ENCODE peak calls at places on chromosomes 16 and 17, in nine cellular contexts. One of them, this sample, is unnamed.

GRCh38 chr16:31078597-31079341 is 4.5 kb downstream of the ZNF646 start:
- DNase-seq in lower lobe of right lung: no peak
- DNase-seq in AG08395: no peak
- DNase-seq in activated T-helper 1 cell treated with anti-CD3 and anti-CD28 coated beads, Interleukin-12 subunit alpha, Interleukin-12 subunit beta, Interleukin-2, Interleukin-4 antibody, amounts not matched to agents 30 ng/mL and 10 ng/mL and 1 ng/mL, durations not matched to agents 14 hours and 24 hours and 36 hours: no peak
- DNase-seq in OCI-M1: no peak
- DNase-seq in EL: no peak
- DNase-seq in stimulated activated CD4-positive, alpha-beta T cell treated with anti-CD3 and anti-CD28 coated beads, Interleukin-4, amount 100 ng/mL, for 4 hours: no peak
- DNase-seq in HFF-Myc: no peak
- DNase-seq in lower leg skin: no peak
- DNase-seq in this sample: no peak

GRCh38 chr17:66098040-66098439 is 93.9 kb downstream of the CEP112 start:
- DNase-seq in lower lobe of right lung: no peak
- DNase-seq in AG08395: no peak
- DNase-seq in activated T-helper 1 cell treated with anti-CD3 and anti-CD28 coated beads, Interleukin-12 subunit alpha, Interleukin-12 subunit beta, Interleukin-2, Interleukin-4 antibody, amounts not matched to agents 30 ng/mL and 10 ng/mL and 1 ng/mL, durations not matched to agents 14 hours and 24 hours and 36 hours: no peak
- DNase-seq in OCI-M1: no peak
- DNase-seq in EL: peak; percentile 44
- DNase-seq in stimulated activated CD4-positive, alpha-beta T cell treated with anti-CD3 and anti-CD28 coated beads, Interleukin-4, amount 100 ng/mL, for 4 hours: no peak
- DNase-seq in HFF-Myc: no peak
- DNase-seq in lower leg skin: no peak
- DNase-seq in this sample: no peak

GRCh38 chr17:7078711-7079110 is 1.3 kb downstream of the CLEC10A start:
- DNase-seq in lower lobe of right lung: no peak
- DNase-seq in AG08395: no peak
- DNase-seq in activated T-helper 1 cell treated with anti-CD3 and anti-CD28 coated beads, Interleukin-12 subunit alpha, Interleukin-12 subunit beta, Interleukin-2, Interleukin-4 antibody, amounts not matched to agents 30 ng/mL and 10 ng/mL and 1 ng/mL, durations not matched to agents 14 hours and 24 hours and 36 hours: no peak
- DNase-seq in OCI-M1: no peak
- DNase-seq in EL: no peak
- DNase-seq in stimulated activated CD4-positive, alpha-beta T cell treated with anti-CD3 and anti-CD28 coated beads, Interleukin-4, amount 100 ng/mL, for 4 hours: no peak
- DNase-seq in HFF-Myc: no peak
- DNase-seq in lower leg skin: no peak
- DNase-seq in this sample: no peak

GRCh38 chr16:89290472-89290871 is 73.0 kb downstream of the ZNF778 start:
- DNase-seq in lower lobe of right lung: no peak
- DNase-seq in AG08395: no peak
- DNase-seq in activated T-helper 1 cell treated with anti-CD3 and anti-CD28 coated beads, Interleukin-12 subunit alpha, Interleukin-12 subunit beta, Interleukin-2, Interleukin-4 antibody, amounts not matched to agents 30 ng/mL and 10 ng/mL and 1 ng/mL, durations not matched to agents 14 hours and 24 hours and 36 hours: no peak
- DNase-seq in OCI-M1: no peak
- DNase-seq in EL: no peak
- DNase-seq in stimulated activated CD4-positive, alpha-beta T cell treated with anti-CD3 and anti-CD28 coated beads, Interleukin-4, amount 100 ng/mL, for 4 hours: no peak
- DNase-seq in HFF-Myc: no peak
- DNase-seq in lower leg skin: no peak
- DNase-seq in this sample: no peak

GRCh38 chr17:1606352-1606985 is 22.2 kb downstream of the SLC43A2 start:
- DNase-seq in lower lobe of right lung: no peak
- DNase-seq in AG08395: no peak
- DNase-seq in activated T-helper 1 cell treated with anti-CD3 and anti-CD28 coated beads, Interleukin-12 subunit alpha, Interleukin-12 subunit beta, Interleukin-2, Interleukin-4 antibody, amounts not matched to agents 30 ng/mL and 10 ng/mL and 1 ng/mL, durations not matched to agents 14 hours and 24 hours and 36 hours: no peak
- DNase-seq in OCI-M1: no peak
- DNase-seq in EL: no peak
- DNase-seq in stimulated activated CD4-positive, alpha-beta T cell treated with anti-CD3 and anti-CD28 coated beads, Interleukin-4, amount 100 ng/mL, for 4 hours: no peak
- DNase-seq in HFF-Myc: no peak
- DNase-seq in lower leg skin: no peak
- DNase-seq in this sample: no peak

GRCh38 chr16:7363397-7364053 is 30.9 kb downstream of the RBFOX1 start:
- DNase-seq in lower lobe of right lung: no peak
- DNase-seq in AG08395: no peak
- DNase-seq in activated T-helper 1 cell treated with anti-CD3 and anti-CD28 coated beads, Interleukin-12 subunit alpha, Interleukin-12 subunit beta, Interleukin-2, Interleukin-4 antibody, amounts not matched to agents 30 ng/mL and 10 ng/mL and 1 ng/mL, durations not matched to agents 14 hours and 24 hours and 36 hours: no peak
- DNase-seq in OCI-M1: no peak
- DNase-seq in EL: no peak
- DNase-seq in stimulated activated CD4-positive, alpha-beta T cell treated with anti-CD3 and anti-CD28 coated beads, Interleukin-4, amount 100 ng/mL, for 4 hours: no peak
- DNase-seq in HFF-Myc: no peak
- DNase-seq in lower leg skin: no peak
- DNase-seq in this sample: peak; percentile 5

GRCh38 chr17:9890124-9890523 is 14.9 kb downstream of the RCVRN start:
- DNase-seq in lower lobe of right lung: peak; percentile 61
- DNase-seq in AG08395: peak; percentile 46
- DNase-seq in activated T-helper 1 cell treated with anti-CD3 and anti-CD28 coated beads, Interleukin-12 subunit alpha, Interleukin-12 subunit beta, Interleukin-2, Interleukin-4 antibody, amounts not matched to agents 30 ng/mL and 10 ng/mL and 1 ng/mL, durations not matched to agents 14 hours and 24 hours and 36 hours: no peak
- DNase-seq in OCI-M1: peak; percentile 4
- DNase-seq in EL: peak; percentile 42
- DNase-seq in stimulated activated CD4-positive, alpha-beta T cell treated with anti-CD3 and anti-CD28 coated beads, Interleukin-4, amount 100 ng/mL, for 4 hours: no peak
- DNase-seq in HFF-Myc: no peak
- DNase-seq in lower leg skin: no peak
- DNase-seq in this sample: peak; percentile 58

GRCh38 chr16:11681526-11681925 is 13.3 kb downstream of the SNN start:
- DNase-seq in lower lobe of right lung: no peak
- DNase-seq in AG08395: no peak
- DNase-seq in activated T-helper 1 cell treated with anti-CD3 and anti-CD28 coated beads, Interleukin-12 subunit alpha, Interleukin-12 subunit beta, Interleukin-2, Interleukin-4 antibody, amounts not matched to agents 30 ng/mL and 10 ng/mL and 1 ng/mL, durations not matched to agents 14 hours and 24 hours and 36 hours: no peak
- DNase-seq in OCI-M1: no peak
- DNase-seq in EL: no peak
- DNase-seq in stimulated activated CD4-positive, alpha-beta T cell treated with anti-CD3 and anti-CD28 coated beads, Interleukin-4, amount 100 ng/mL, for 4 hours: no peak
- DNase-seq in HFF-Myc: no peak
- DNase-seq in lower leg skin: no peak
- DNase-seq in this sample: no peak

GRCh38 chr16:88804552-88805339 is 1.2 kb downstream of the CDT1 start:
- DNase-seq in lower lobe of right lung: no peak
- DNase-seq in AG08395: no peak
- DNase-seq in activated T-helper 1 cell treated with anti-CD3 and anti-CD28 coated beads, Interleukin-12 subunit alpha, Interleukin-12 subunit beta, Interleukin-2, Interleukin-4 antibody, amounts not matched to agents 30 ng/mL and 10 ng/mL and 1 ng/mL, durations not matched to agents 14 hours and 24 hours and 36 hours: no peak
- DNase-seq in OCI-M1: no peak
- DNase-seq in EL: no peak
- DNase-seq in stimulated activated CD4-positive, alpha-beta T cell treated with anti-CD3 and anti-CD28 coated beads, Interleukin-4, amount 100 ng/mL, for 4 hours: no peak
- DNase-seq in HFF-Myc: no peak
- DNase-seq in lower leg skin: no peak
- DNase-seq in this sample: no peak

GRCh38 chr17:6070895-6071511 is 824 bp downstream of the WSCD1 start:
- DNase-seq in lower lobe of right lung: no peak
- DNase-seq in AG08395: no peak
- DNase-seq in activated T-helper 1 cell treated with anti-CD3 and anti-CD28 coated beads, Interleukin-12 subunit alpha, Interleukin-12 subunit beta, Interleukin-2, Interleukin-4 antibody, amounts not matched to agents 30 ng/mL and 10 ng/mL and 1 ng/mL, durations not matched to agents 14 hours and 24 hours and 36 hours: no peak
- DNase-seq in OCI-M1: no peak
- DNase-seq in EL: no peak
- DNase-seq in stimulated activated CD4-positive, alpha-beta T cell treated with anti-CD3 and anti-CD28 coated beads, Interleukin-4, amount 100 ng/mL, for 4 hours: no peak
- DNase-seq in HFF-Myc: no peak
- DNase-seq in lower leg skin: no peak
- DNase-seq in this sample: peak; percentile 53

GRCh38 chr16:31225193-31225592 is 8.3 kb upstream of the PYDC1 start:
- DNase-seq in lower lobe of right lung: no peak
- DNase-seq in AG08395: no peak
- DNase-seq in activated T-helper 1 cell treated with anti-CD3 and anti-CD28 coated beads, Interleukin-12 subunit alpha, Interleukin-12 subunit beta, Interleukin-2, Interleukin-4 antibody, amounts not matched to agents 30 ng/mL and 10 ng/mL and 1 ng/mL, durations not matched to agents 14 hours and 24 hours and 36 hours: no peak
- DNase-seq in OCI-M1: no peak
- DNase-seq in EL: no peak
- DNase-seq in stimulated activated CD4-positive, alpha-beta T cell treated with anti-CD3 and anti-CD28 coated beads, Interleukin-4, amount 100 ng/mL, for 4 hours: no peak
- DNase-seq in HFF-Myc: no peak
- DNase-seq in lower leg skin: no peak
- DNase-seq in this sample: no peak

GRCh38 chr17:71412803-71413202 is 708.0 kb upstream of the SOX9 start:
- DNase-seq in lower lobe of right lung: no peak
- DNase-seq in AG08395: peak; percentile 92
- DNase-seq in activated T-helper 1 cell treated with anti-CD3 and anti-CD28 coated beads, Interleukin-12 subunit alpha, Interleukin-12 subunit beta, Interleukin-2, Interleukin-4 antibody, amounts not matched to agents 30 ng/mL and 10 ng/mL and 1 ng/mL, durations not matched to agents 14 hours and 24 hours and 36 hours: no peak
- DNase-seq in OCI-M1: no peak
- DNase-seq in EL: peak; percentile 97
- DNase-seq in stimulated activated CD4-positive, alpha-beta T cell treated with anti-CD3 and anti-CD28 coated beads, Interleukin-4, amount 100 ng/mL, for 4 hours: no peak
- DNase-seq in HFF-Myc: peak; percentile 70
- DNase-seq in lower leg skin: no peak
- DNase-seq in this sample: peak; percentile 90

GRCh38 chr16:85103096-85104079 is 8.9 kb downstream of the CIBAR2 start:
- DNase-seq in lower lobe of right lung: no peak
- DNase-seq in AG08395: no peak
- DNase-seq in activated T-helper 1 cell treated with anti-CD3 and anti-CD28 coated beads, Interleukin-12 subunit alpha, Interleukin-12 subunit beta, Interleukin-2, Interleukin-4 antibody, amounts not matched to agents 30 ng/mL and 10 ng/mL and 1 ng/mL, durations not matched to agents 14 hours and 24 hours and 36 hours: no peak
- DNase-seq in OCI-M1: no peak
- DNase-seq in EL: no peak
- DNase-seq in stimulated activated CD4-positive, alpha-beta T cell treated with anti-CD3 and anti-CD28 coated beads, Interleukin-4, amount 100 ng/mL, for 4 hours: no peak
- DNase-seq in HFF-Myc: no peak
- DNase-seq in lower leg skin: no peak
- DNase-seq in this sample: no peak

GRCh38 chr17:27907976-27908558 is 14.9 kb upstream of the LYRM9 start:
- DNase-seq in lower lobe of right lung: no peak
- DNase-seq in AG08395: no peak
- DNase-seq in activated T-helper 1 cell treated with anti-CD3 and anti-CD28 coated beads, Interleukin-12 subunit alpha, Interleukin-12 subunit beta, Interleukin-2, Interleukin-4 antibody, amounts not matched to agents 30 ng/mL and 10 ng/mL and 1 ng/mL, durations not matched to agents 14 hours and 24 hours and 36 hours: no peak
- DNase-seq in OCI-M1: peak; percentile 85
- DNase-seq in EL: no peak
- DNase-seq in stimulated activated CD4-positive, alpha-beta T cell treated with anti-CD3 and anti-CD28 coated beads, Interleukin-4, amount 100 ng/mL, for 4 hours: no peak
- DNase-seq in HFF-Myc: no peak
- DNase-seq in lower leg skin: no peak
- DNase-seq in this sample: no peak

GRCh38 chr17:40846515-40847155 is 20.4 kb downstream of the KRT12 start:
- DNase-seq in lower lobe of right lung: no peak
- DNase-seq in AG08395: no peak
- DNase-seq in activated T-helper 1 cell treated with anti-CD3 and anti-CD28 coated beads, Interleukin-12 subunit alpha, Interleukin-12 subunit beta, Interleukin-2, Interleukin-4 antibody, amounts not matched to agents 30 ng/mL and 10 ng/mL and 1 ng/mL, durations not matched to agents 14 hours and 24 hours and 36 hours: no peak
- DNase-seq in OCI-M1: no peak
- DNase-seq in EL: no peak
- DNase-seq in stimulated activated CD4-positive, alpha-beta T cell treated with anti-CD3 and anti-CD28 coated beads, Interleukin-4, amount 100 ng/mL, for 4 hours: no peak
- DNase-seq in HFF-Myc: no peak
- DNase-seq in lower leg skin: no peak
- DNase-seq in this sample: no peak

GRCh38 chr17:80146121-80147034 is 550 bp downstream of the EIF4A3 start:
- DNase-seq in lower lobe of right lung: no peak
- DNase-seq in AG08395: no peak
- DNase-seq in activated T-helper 1 cell treated with anti-CD3 and anti-CD28 coated beads, Interleukin-12 subunit alpha, Interleukin-12 subunit beta, Interleukin-2, Interleukin-4 antibody, amounts not matched to agents 30 ng/mL and 10 ng/mL and 1 ng/mL, durations not matched to agents 14 hours and 24 hours and 36 hours: peak; percentile 4
- DNase-seq in OCI-M1: peak; percentile 46
- DNase-seq in EL: peak; percentile 29
- DNase-seq in stimulated activated CD4-positive, alpha-beta T cell treated with anti-CD3 and anti-CD28 coated beads, Interleukin-4, amount 100 ng/mL, for 4 hours: no peak
- DNase-seq in HFF-Myc: no peak
- DNase-seq in lower leg skin: no peak
- DNase-seq in this sample: peak; percentile 27

GRCh38 chr17:64503341-64503740 is 2.7 kb downstream of the DDX5 start:
- DNase-seq in lower lobe of right lung: no peak
- DNase-seq in AG08395: no peak
- DNase-seq in activated T-helper 1 cell treated with anti-CD3 and anti-CD28 coated beads, Interleukin-12 subunit alpha, Interleukin-12 subunit beta, Interleukin-2, Interleukin-4 antibody, amounts not matched to agents 30 ng/mL and 10 ng/mL and 1 ng/mL, durations not matched to agents 14 hours and 24 hours and 36 hours: no peak
- DNase-seq in OCI-M1: no peak
- DNase-seq in EL: no peak
- DNase-seq in stimulated activated CD4-positive, alpha-beta T cell treated with anti-CD3 and anti-CD28 coated beads, Interleukin-4, amount 100 ng/mL, for 4 hours: no peak
- DNase-seq in HFF-Myc: no peak
- DNase-seq in lower leg skin: no peak
- DNase-seq in this sample: no peak

GRCh38 chr17:39652635-39653315 is 12.4 kb upstream of the TCAP start:
- DNase-seq in lower lobe of right lung: no peak
- DNase-seq in AG08395: no peak
- DNase-seq in activated T-helper 1 cell treated with anti-CD3 and anti-CD28 coated beads, Interleukin-12 subunit alpha, Interleukin-12 subunit beta, Interleukin-2, Interleukin-4 antibody, amounts not matched to agents 30 ng/mL and 10 ng/mL and 1 ng/mL, durations not matched to agents 14 hours and 24 hours and 36 hours: no peak
- DNase-seq in OCI-M1: no peak
- DNase-seq in EL: no peak
- DNase-seq in stimulated activated CD4-positive, alpha-beta T cell treated with anti-CD3 and anti-CD28 coated beads, Interleukin-4, amount 100 ng/mL, for 4 hours: no peak
- DNase-seq in HFF-Myc: no peak
- DNase-seq in lower leg skin: no peak
- DNase-seq in this sample: no peak

GRCh38 chr16:56984639-56985038 is 4.7 kb upstream of the NLRC5 start:
- DNase-seq in lower lobe of right lung: no peak
- DNase-seq in AG08395: no peak
- DNase-seq in activated T-helper 1 cell treated with anti-CD3 and anti-CD28 coated beads, Interleukin-12 subunit alpha, Interleukin-12 subunit beta, Interleukin-2, Interleukin-4 antibody, amounts not matched to agents 30 ng/mL and 10 ng/mL and 1 ng/mL, durations not matched to agents 14 hours and 24 hours and 36 hours: no peak
- DNase-seq in OCI-M1: no peak
- DNase-seq in EL: no peak
- DNase-seq in stimulated activated CD4-positive, alpha-beta T cell treated with anti-CD3 and anti-CD28 coated beads, Interleukin-4, amount 100 ng/mL, for 4 hours: no peak
- DNase-seq in HFF-Myc: no peak
- DNase-seq in lower leg skin: no peak
- DNase-seq in this sample: no peak

GRCh38 chr17:63682441-63682840 is 17.5 kb downstream of the LIMD2 start:
- DNase-seq in lower lobe of right lung: no peak
- DNase-seq in AG08395: no peak
- DNase-seq in activated T-helper 1 cell treated with anti-CD3 and anti-CD28 coated beads, Interleukin-12 subunit alpha, Interleukin-12 subunit beta, Interleukin-2, Interleukin-4 antibody, amounts not matched to agents 30 ng/mL and 10 ng/mL and 1 ng/mL, durations not matched to agents 14 hours and 24 hours and 36 hours: no peak
- DNase-seq in OCI-M1: peak; percentile 14
- DNase-seq in EL: no peak
- DNase-seq in stimulated activated CD4-positive, alpha-beta T cell treated with anti-CD3 and anti-CD28 coated beads, Interleukin-4, amount 100 ng/mL, for 4 hours: no peak
- DNase-seq in HFF-Myc: no peak
- DNase-seq in lower leg skin: no peak
- DNase-seq in this sample: no peak

GRCh38 chr16:27556471-27556870 is 6.5 kb downstream of the KATNIP start:
- DNase-seq in lower lobe of right lung: no peak
- DNase-seq in AG08395: no peak
- DNase-seq in activated T-helper 1 cell treated with anti-CD3 and anti-CD28 coated beads, Interleukin-12 subunit alpha, Interleukin-12 subunit beta, Interleukin-2, Interleukin-4 antibody, amounts not matched to agents 30 ng/mL and 10 ng/mL and 1 ng/mL, durations not matched to agents 14 hours and 24 hours and 36 hours: no peak
- DNase-seq in OCI-M1: no peak
- DNase-seq in EL: no peak
- DNase-seq in stimulated activated CD4-positive, alpha-beta T cell treated with anti-CD3 and anti-CD28 coated beads, Interleukin-4, amount 100 ng/mL, for 4 hours: no peak
- DNase-seq in HFF-Myc: no peak
- DNase-seq in lower leg skin: no peak
- DNase-seq in this sample: no peak

GRCh38 chr17:35849469-35850348 is 19.0 kb downstream of the HEATR9 start:
- DNase-seq in lower lobe of right lung: no peak
- DNase-seq in AG08395: peak; percentile 62
- DNase-seq in activated T-helper 1 cell treated with anti-CD3 and anti-CD28 coated beads, Interleukin-12 subunit alpha, Interleukin-12 subunit beta, Interleukin-2, Interleukin-4 antibody, amounts not matched to agents 30 ng/mL and 10 ng/mL and 1 ng/mL, durations not matched to agents 14 hours and 24 hours and 36 hours: peak; percentile 49
- DNase-seq in OCI-M1: peak; percentile 80
- DNase-seq in EL: peak; percentile 70
- DNase-seq in stimulated activated CD4-positive, alpha-beta T cell treated with anti-CD3 and anti-CD28 coated beads, Interleukin-4, amount 100 ng/mL, for 4 hours: peak; percentile 16
- DNase-seq in HFF-Myc: peak; percentile 49
- DNase-seq in lower leg skin: no peak
- DNase-seq in this sample: peak; percentile 47

This sample was measured in Daoy.